ENCODE peak calls at places on chromosomes 11 and 22, in five cellular contexts. One of them, this sample, is unnamed. For H3K4me1 and H3K27me3, the result is how much of the 10 kb centered on the place peaks cover.

GRCh38 chr11:18312663-18313420 is 9.1 kb downstream of the HPS5 start:
- DNase-seq in HepG2: no peak
- DNase-seq in endothelial cell of umbilical vein: peak
- DNase-seq in left lung: no peak
- DNase-seq in vagina: no peak
- DNase-seq in this sample: peak

GRCh38 chr11:108278546-108278945 is 55.7 kb downstream of the ATM start:
- DNase-seq in vagina: no peak
- DNase-seq in endothelial cell of umbilical vein: no peak
- DNase-seq in HepG2: no peak
- DNase-seq in left lung: no peak
- DNase-seq in this sample: no peak

GRCh38 chr11:32131321-32131720 is 40.4 kb downstream of the RCN1 start:
- DNase-seq in left lung: no peak
- DNase-seq in endothelial cell of umbilical vein: no peak
- DNase-seq in vagina: no peak
- DNase-seq in HepG2: no peak
- DNase-seq in this sample: no peak

GRCh38 chr11:7882860-7883259 is 48.2 kb downstream of the OR10A6 start:
- DNase-seq in endothelial cell of umbilical vein: no peak
- DNase-seq in vagina: no peak
- DNase-seq in HepG2: no peak
- DNase-seq in left lung: no peak
- DNase-seq in this sample: no peak

GRCh38 chr11:82756765-82757650 is 23.3 kb upstream of the FAM181B start:
- DNase-seq in vagina: no peak
- DNase-seq in HepG2: no peak
- DNase-seq in endothelial cell of umbilical vein: no peak
- DNase-seq in left lung: no peak
- DNase-seq in this sample: peak

GRCh38 chr22:46056169-46057041 is 79.4 kb upstream of the WNT7B start:
- DNase-seq in HepG2: no peak
- DNase-seq in vagina: no peak
- DNase-seq in left lung: peak
- DNase-seq in endothelial cell of umbilical vein: no peak
- DNase-seq in this sample: no peak

GRCh38 chr22:38016182-38017078 is 32.1 kb upstream of the SOX10 start:
- DNase-seq in endothelial cell of umbilical vein: peak
- DNase-seq in HepG2: no peak
- DNase-seq in left lung: no peak
- DNase-seq in vagina: no peak
- DNase-seq in this sample: peak

GRCh38 chr22:36367066-36367465 is 20.7 kb downstream of the MYH9 start:
- DNase-seq in endothelial cell of umbilical vein: no peak
- DNase-seq in left lung: no peak
- DNase-seq in vagina: no peak
- DNase-seq in HepG2: no peak
- DNase-seq in this sample: no peak

GRCh38 chr11:21988477-21988876 is 204.4 kb upstream of the ANO5 start:
- DNase-seq in HepG2: peak
- DNase-seq in vagina: no peak
- DNase-seq in endothelial cell of umbilical vein: no peak
- DNase-seq in left lung: no peak
- DNase-seq in this sample: no peak

GRCh38 chr11:114066046-114066648 is 6.6 kb downstream of the ZBTB16 start:
- DNase-seq in HepG2: no peak
- DNase-seq in endothelial cell of umbilical vein: no peak
- DNase-seq in left lung: no peak
- DNase-seq in vagina: no peak
- DNase-seq in this sample: no peak

GRCh38 chr11:114065094-114065493 is 5.6 kb downstream of the ZBTB16 start:
- DNase-seq in left lung: no peak
- DNase-seq in endothelial cell of umbilical vein: no peak
- DNase-seq in vagina: no peak
- DNase-seq in HepG2: no peak
- DNase-seq in this sample: no peak

GRCh38 chr11:114063829-114064201 is 4.3 kb downstream of the ZBTB16 start:
- DNase-seq in endothelial cell of umbilical vein: no peak
- DNase-seq in left lung: no peak
- DNase-seq in vagina: no peak
- DNase-seq in HepG2: no peak
- DNase-seq in this sample: no peak

GRCh38 chr11:114063149-114063828 is 3.8 kb downstream of the ZBTB16 start:
- DNase-seq in left lung: no peak
- DNase-seq in vagina: no peak
- DNase-seq in endothelial cell of umbilical vein: no peak
- DNase-seq in HepG2: no peak
- DNase-seq in this sample: no peak

DNA sequence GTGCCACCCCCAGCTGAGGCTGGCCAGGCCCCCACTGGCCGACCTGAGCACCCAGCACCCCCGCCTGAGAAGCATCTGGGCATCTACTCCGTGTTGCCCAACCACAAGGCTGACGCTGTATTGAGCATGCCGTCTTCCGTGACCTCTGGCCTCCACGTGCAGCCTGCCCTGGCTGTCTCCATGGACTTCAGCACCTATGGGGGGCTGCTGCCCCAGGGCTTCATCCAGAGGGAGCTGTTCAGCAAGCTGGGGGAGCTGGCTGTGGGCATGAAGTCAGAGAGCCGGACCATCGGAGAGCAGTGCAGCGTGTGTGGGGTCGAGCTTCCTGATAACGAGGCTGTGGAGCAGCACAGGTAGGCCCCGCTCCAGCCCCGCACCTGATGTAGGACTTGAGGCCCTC is 4.7 kb downstream of the ZBTB16 start:
- DNase-seq in endothelial cell of umbilical vein: no peak
- DNase-seq in vagina: no peak
- DNase-seq in left lung: no peak
- DNase-seq in HepG2: no peak
- DNase-seq in this sample: no peak
- H3K4me3 ChIP-seq in endothelial cell of umbilical vein: no peak
- H3K4me3 ChIP-seq in vagina: peak
- H3K4me3 ChIP-seq in left lung: peak
- H3K4me3 ChIP-seq in HepG2: no peak
- H3K4me3 ChIP-seq in this sample: no peak

DNA sequence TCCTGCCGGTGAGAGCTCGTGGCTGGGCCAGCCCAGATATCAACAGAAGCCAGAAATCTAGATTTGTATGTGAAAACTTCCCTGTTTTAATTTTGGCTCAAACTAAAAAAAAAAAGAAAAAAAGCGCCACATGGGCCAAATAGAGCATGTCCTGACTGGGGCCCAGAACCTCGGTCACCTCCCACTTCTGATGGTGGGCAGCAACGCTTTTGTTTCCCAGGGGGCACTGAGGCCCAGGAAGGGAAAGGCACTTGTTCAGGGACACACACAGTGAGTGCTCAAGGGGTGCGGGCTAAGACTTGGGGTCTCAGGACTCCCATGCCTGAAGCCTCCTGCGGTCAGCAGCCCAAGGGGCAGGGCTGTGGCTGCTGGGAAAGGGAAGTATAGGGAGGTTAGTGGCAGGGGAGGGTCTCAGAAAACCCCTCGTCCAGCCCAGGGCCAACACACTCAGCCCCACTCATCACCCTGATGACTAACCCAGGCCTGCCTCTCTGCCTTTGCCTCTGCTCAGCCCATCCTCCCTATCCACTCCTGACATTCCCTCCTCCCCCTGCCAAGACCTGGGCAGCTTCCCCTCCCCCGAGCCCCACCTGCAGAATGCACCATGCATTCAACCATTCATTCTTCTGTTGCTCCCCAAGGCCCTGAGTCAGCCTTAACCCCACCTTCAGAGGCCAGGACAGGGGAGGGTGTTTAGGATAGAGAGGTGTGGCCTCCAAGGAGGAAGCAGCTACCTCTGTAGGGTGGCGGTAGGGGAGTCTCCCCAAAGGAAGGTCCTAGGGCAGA is 30.0 kb upstream of the TCF20 start:
- DNase-seq in vagina: no peak
- DNase-seq in HepG2: no peak
- DNase-seq in endothelial cell of umbilical vein: no peak
- DNase-seq in left lung: peak
- DNase-seq in this sample: peak
- H3K4me1 ChIP-seq in vagina: under half
- H3K4me1 ChIP-seq in HepG2: half or more
- H3K4me1 ChIP-seq in endothelial cell of umbilical vein: under half
- H3K4me1 ChIP-seq in left lung: under half
- H3K4me1 ChIP-seq in this sample: under half

GRCh38 chr11:131694526-131695424 is 324.4 kb downstream of the NTM start:
- DNase-seq in endothelial cell of umbilical vein: peak
- DNase-seq in HepG2: peak
- DNase-seq in vagina: peak
- DNase-seq in left lung: peak
- DNase-seq in this sample: peak
- H3K27me3 ChIP-seq in endothelial cell of umbilical vein: under half
- H3K27me3 ChIP-seq in HepG2: under half
- H3K27me3 ChIP-seq in vagina: under half
- H3K27me3 ChIP-seq in left lung: under half
- H3K27me3 ChIP-seq in this sample: under half

DNA sequence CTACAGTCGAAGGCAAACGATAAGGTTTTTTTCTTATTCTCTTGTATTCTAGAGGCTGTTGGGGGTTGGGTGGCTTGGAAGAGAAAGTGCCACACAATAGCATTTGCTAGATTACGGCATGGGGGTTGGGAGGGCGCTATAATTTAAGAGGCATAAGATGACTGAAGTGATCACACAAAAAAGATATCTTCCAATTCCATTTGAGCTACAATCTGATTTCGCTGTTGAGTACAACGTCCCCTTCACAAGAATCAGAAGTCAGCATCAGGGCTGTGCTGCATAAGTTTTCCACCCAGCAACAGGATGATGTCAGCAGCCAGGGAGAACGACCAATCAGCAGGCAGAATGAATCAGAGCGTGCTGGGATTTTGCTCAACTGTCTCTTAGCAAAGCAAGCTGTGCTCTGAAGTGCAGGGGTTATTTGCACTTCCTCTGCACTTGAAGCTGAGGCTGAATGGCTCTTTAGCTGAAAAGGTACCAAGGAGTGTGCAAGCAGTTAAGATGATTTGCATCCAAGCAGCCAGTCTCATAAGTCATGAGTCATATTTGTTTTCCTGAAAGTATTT is 23.2 kb upstream of the SESN3 start:
- DNase-seq in endothelial cell of umbilical vein: peak
- DNase-seq in HepG2: peak
- DNase-seq in left lung: peak
- DNase-seq in vagina: no peak
- DNase-seq in this sample: peak
- H3K4me3 ChIP-seq in endothelial cell of umbilical vein: no peak
- H3K4me3 ChIP-seq in HepG2: no peak
- H3K4me3 ChIP-seq in left lung: peak
- H3K4me3 ChIP-seq in vagina: peak
- H3K4me3 ChIP-seq in this sample: no peak

GRCh38 chr11:126352934-126353801 is 2.3 kb upstream of the ST3GAL4 start:
- DNase-seq in left lung: no peak
- DNase-seq in endothelial cell of umbilical vein: peak
- DNase-seq in vagina: no peak
- DNase-seq in HepG2: peak
- DNase-seq in this sample: no peak
- H3K4me1 ChIP-seq in left lung: half or more
- H3K4me1 ChIP-seq in endothelial cell of umbilical vein: under half
- H3K4me1 ChIP-seq in vagina: half or more
- H3K4me1 ChIP-seq in HepG2: under half
- H3K4me1 ChIP-seq in this sample: under half

GRCh38 chr11:20597137-20597923 is 2.1 kb upstream of the SLC6A5 start:
- DNase-seq in vagina: no peak
- DNase-seq in left lung: no peak
- DNase-seq in endothelial cell of umbilical vein: no peak
- DNase-seq in HepG2: no peak
- DNase-seq in this sample: no peak
- H3K27me3 ChIP-seq in vagina: under half
- H3K27me3 ChIP-seq in left lung: half or more
- H3K27me3 ChIP-seq in endothelial cell of umbilical vein: half or more
- H3K27me3 ChIP-seq in HepG2: under half
- H3K27me3 ChIP-seq in this sample: under half

DNA sequence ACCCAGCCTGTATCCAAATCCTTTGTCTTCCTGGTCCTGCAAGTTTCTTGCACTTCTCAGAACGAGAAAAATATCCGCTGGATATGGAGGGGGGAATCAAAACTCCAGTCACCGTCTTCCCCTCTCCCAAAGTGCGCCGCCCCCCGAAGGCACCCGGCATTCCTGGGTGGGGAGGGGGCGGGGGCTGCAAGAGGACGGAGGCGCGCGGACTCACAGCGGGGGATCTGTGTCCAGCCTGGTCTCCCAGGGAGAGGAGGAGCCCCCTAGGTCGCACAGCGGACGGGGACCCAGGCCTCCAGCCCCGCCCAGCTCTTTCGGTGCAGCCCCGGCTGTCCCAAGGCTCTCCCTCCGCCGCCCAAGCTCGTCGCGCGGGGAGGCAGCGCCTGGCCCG is 2.1 kb upstream of the WNT11 start:
- DNase-seq in left lung: no peak
- DNase-seq in vagina: no peak
- DNase-seq in endothelial cell of umbilical vein: no peak
- DNase-seq in HepG2: no peak
- DNase-seq in this sample: no peak
- H3K4me3 ChIP-seq in left lung: peak
- H3K4me3 ChIP-seq in vagina: peak
- H3K4me3 ChIP-seq in endothelial cell of umbilical vein: no peak
- H3K4me3 ChIP-seq in HepG2: peak
- H3K4me3 ChIP-seq in this sample: peak

GRCh38 chr11:28759311-28759710 is 651.1 kb downstream of the METTL15 start:
- DNase-seq in left lung: no peak
- DNase-seq in vagina: no peak
- DNase-seq in HepG2: no peak
- DNase-seq in endothelial cell of umbilical vein: peak
- DNase-seq in this sample: peak
- H3K4me1 ChIP-seq in left lung: under half
- H3K4me1 ChIP-seq in vagina: under half
- H3K4me1 ChIP-seq in HepG2: under half
- H3K4me1 ChIP-seq in endothelial cell of umbilical vein: under half
- H3K4me1 ChIP-seq in this sample: under half